ENCODE peak calls at places on chromosomes 11 and 22, in five cellular contexts. Z is CD4-positive, CD25-positive, alpha-beta regulatory T cell; D is activated CD8-positive, alpha-beta memory T cell treated with anti-CD3 and anti-CD28 coated beads, Interleukin-2, amount 50 U/mL, for 48 hours; J is activated T-cell treated with anti-CD3 and anti-CD28 coated beads, Interleukin-2, amount 50 U/mL, for 72 hours; I is CD8-positive, alpha-beta T cell. S is an unnamed sample.

GRCh38 chr11:128678017-128678416 is 15.9 kb upstream of the FLI1 start:
- DNase-seq in Z (no peak), D (no peak), J (no peak), I (no peak), S (no peak)

GRCh38 chr11:47160753-47161133 is 15.9 kb downstream of the ARFGAP2 start:
- DNase-seq in Z (no peak), D (no peak), J (no peak), I (no peak), S (no peak)

GRCh38 chr22:27137809-27138400 is 480.5 kb downstream of the MIAT start:
- DNase-seq in Z (no peak), D (no peak), J (no peak), I (no peak), S (no peak)

GRCh38 chr11:9176136-9176535 is 84.7 kb upstream of the SCUBE2 start:
- DNase-seq in Z (no peak), D (no peak), J (no peak), I (no peak), S (no peak)

GRCh38 chr22:27108425-27109114 is 451.2 kb downstream of the MIAT start:
- DNase-seq in Z (no peak), D (no peak), J (no peak), I (no peak), S (no peak)

GRCh38 chr22:22884010-22884887 is 3.4 kb upstream of the IGLL5 start:
- DNase-seq in Z (peak; percentile 54), D (peak; percentile 66), J (peak; percentile 74), I (peak; percentile 79), S (peak; percentile 61)

GRCh38 chr22:31497148-31497938 is 1.0 kb downstream of the SFI1 start:
- DNase-seq in Z (peak; percentile 8), D (no peak), J (peak; percentile 34), I (no peak), S (no peak)

GRCh38 chr11:35619754-35620640 is 1.7 kb downstream of the FJX1 start:
- DNase-seq in Z (no peak), D (peak; percentile 51), J (no peak), I (no peak), S (peak; percentile 69)

GRCh38 chr11:34052608-34053160 is 1.2 kb downstream of the CAPRIN1 start:
- DNase-seq in Z (peak; percentile 28), D (peak; percentile 77), J (no peak), I (peak; percentile 59), S (peak; percentile 22)

GRCh38 chr11:26753738-26754504 is 32.1 kb upstream of the SLC5A12 start:
- DNase-seq in Z (no peak), D (no peak), J (peak; percentile 3), I (no peak), S (peak; percentile 20)

GRCh38 chr11:134361241-134361640 is 29.5 kb downstream of the GLB1L2 start:
- DNase-seq in Z (no peak), D (no peak), J (no peak), I (no peak), S (no peak)

GRCh38 chr11:103682318-103683184 is 353.9 kb upstream of the DDI1 start:
- DNase-seq in Z (peak; percentile 20), D (peak; percentile 51), J (peak; percentile 55), I (peak; percentile 60), S (peak; percentile 56)

GRCh38 chr11:74953448-74953847 is 4.4 kb downstream of the SPCS2 start:
- DNase-seq in Z (no peak), D (no peak), J (no peak), I (no peak), S (no peak)

GRCh38 chr11:32435511-32435946 is at the start of gene WT1:
- DNase-seq in Z (no peak), D (peak; percentile 56), J (no peak), I (no peak), S (peak; percentile 27)

GRCh38 chr22:27255580-27255979 is 546.0 kb downstream of the MN1 start:
- DNase-seq in Z (no peak), D (no peak), J (no peak), I (no peak), S (no peak)

GRCh38 chr22:31607696-31608095 is 54.3 kb downstream of the PISD start:
- DNase-seq in Z (no peak), D (no peak), J (no peak), I (no peak), S (no peak)

GRCh38 chr22:37068859-37069258 is 17.3 kb downstream of the KCTD17 start:
- DNase-seq in Z (no peak), D (no peak), J (no peak), I (no peak), S (no peak)

GRCh38 chr22:37636186-37636948 is 3.1 kb upstream of the SH3BP1 start:
- DNase-seq in Z (no peak), D (no peak), J (peak; percentile 26), I (no peak), S (no peak)

GRCh38 chr11:2472428-2473186 is 27.8 kb downstream of the KCNQ1 start:
- DNase-seq in Z (no peak), D (peak; percentile 45), J (no peak), I (no peak), S (no peak)

S was measured in neural crest cell.